ENCODE peak calls at places on chromosome 21, in nine cellular contexts. H is fibroblast of pulmonary artery, F is breast epithelium, O is A549, E is fibroblast of lung, M is cardiac fibroblast, W is astrocyte of the spinal cord, C is tibial nerve, P is stomach. Z is an unnamed sample.

GRCh38 chr21:28518620-28519019 is 474.1 kb downstream of the LTN1 start:
- DNase-seq in H (peak), F (no peak), O (no peak), E (no peak), M (peak), W (peak), C (no peak), P (no peak), Z (peak)

GRCh38 chr21:29849735-29850176 is 90.0 kb downstream of the GRIK1 start:
- DNase-seq in H (peak), F (peak), O (peak), E (peak), M (peak), W (peak), C (peak), P (peak), Z (peak)

GRCh38 chr21:46154155-46154954 is 1.0 kb downstream of the FTCD start:
- DNase-seq in H (no peak), F (no peak), O (no peak), E (no peak), M (no peak), W (no peak), C (no peak), P (peak), Z (no peak)

GRCh38 chr21:33873116-33873515 is 42.5 kb downstream of the ATP5PO start:
- DNase-seq in H (no peak), F (no peak), O (no peak), E (no peak), M (no peak), W (no peak), C (no peak), P (no peak), Z (no peak)

GRCh38 chr21:14736162-14736561 is 190.0 kb upstream of the SAMSN1 start:
- DNase-seq in H (no peak), F (no peak), O (no peak), E (no peak), M (no peak), W (no peak), C (no peak), P (no peak), Z (no peak)

GRCh38 chr21:32448803-32449594 is 36.5 kb downstream of the EVA1C start:
- DNase-seq in H (peak), F (no peak), O (no peak), E (peak), M (no peak), W (peak), C (no peak), P (no peak), Z (no peak)

GRCh38 chr21:31903896-31904295 is 31.1 kb downstream of the HUNK start:
- DNase-seq in H (no peak), F (no peak), O (no peak), E (no peak), M (no peak), W (no peak), C (no peak), P (no peak), Z (no peak)

GRCh38 chr21:43343095-43343991 is 83.6 kb downstream of the SIK1 start:
- DNase-seq in H (no peak), F (no peak), O (peak), E (no peak), M (no peak), W (no peak), C (no peak), P (peak), Z (no peak)

GRCh38 chr21:16570856-16571255 is 841.1 kb downstream of the USP25 start:
- DNase-seq in H (no peak), F (no peak), O (no peak), E (no peak), M (no peak), W (peak), C (no peak), P (no peak), Z (no peak)

GRCh38 chr21:35363458-35363857 is 314.4 kb upstream of the RUNX1 start:
- DNase-seq in H (no peak), F (no peak), O (no peak), E (no peak), M (no peak), W (no peak), C (no peak), P (no peak), Z (no peak)
- TF ChIP-seq CTCF in H (no peak), F (no peak), O (no peak), E (no peak), M (no peak), W (no peak), C (no peak), P (no peak), Z (no peak)

GRCh38 chr21:38383411-38384245 is 114.6 kb downstream of the ERG start:
- DNase-seq in H (no peak), F (no peak), O (no peak), E (no peak), M (no peak), W (no peak), C (no peak), P (no peak), Z (no peak)

GRCh38 chr21:38377165-38378093 is 120.6 kb downstream of the KCNJ15 start:
- DNase-seq in H (no peak), F (no peak), O (no peak), E (no peak), M (no peak), W (no peak), C (no peak), P (no peak), Z (no peak)

GRCh38 chr21:38384246-38384576 is 114.1 kb downstream of the ERG start:
- DNase-seq in H (no peak), F (no peak), O (no peak), E (no peak), M (no peak), W (no peak), C (no peak), P (no peak), Z (no peak)

GRCh38 chr21:38379171-38379570 is 119.1 kb downstream of the ERG start:
- DNase-seq in H (no peak), F (no peak), O (no peak), E (no peak), M (peak), W (no peak), C (no peak), P (no peak), Z (no peak)

DNA sequence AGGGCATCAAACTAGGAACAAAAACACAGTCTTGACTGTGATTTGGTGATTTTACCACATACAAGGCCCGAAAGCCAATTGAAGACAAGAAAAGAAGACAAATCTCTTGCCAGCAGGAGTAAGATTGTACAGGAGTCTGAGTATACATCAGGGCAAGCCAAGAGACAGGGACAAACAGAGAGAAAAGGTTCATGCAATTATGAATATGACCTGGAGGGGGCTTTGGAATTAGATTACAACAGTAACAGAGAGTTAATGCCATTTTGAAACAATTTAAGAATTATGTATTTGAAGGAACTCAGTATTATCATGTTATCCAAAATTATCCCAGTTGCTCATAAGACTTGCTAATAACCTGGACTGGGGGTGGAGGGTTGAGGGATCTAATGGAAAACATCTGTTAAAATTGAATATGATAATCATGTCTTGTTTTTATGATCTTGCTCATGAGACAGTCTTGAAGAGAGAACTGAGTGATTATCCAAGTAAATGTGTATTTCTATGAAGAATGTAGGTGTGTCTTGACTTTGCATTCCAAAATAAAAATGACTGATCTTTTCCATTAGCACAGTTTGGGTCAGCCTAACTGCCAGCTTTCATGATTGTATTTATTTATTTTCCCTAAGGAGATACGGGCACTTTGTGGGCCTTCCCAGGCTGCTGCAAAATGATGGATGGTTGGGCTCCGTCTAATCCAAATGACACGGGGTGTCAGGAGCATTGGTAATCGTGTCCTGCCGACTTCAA is 117.7 kb downstream of the ERG start:
- DNase-seq in H (peak), F (no peak), O (peak), E (peak), M (peak), W (peak), C (no peak), P (no peak), Z (peak)
- H3K4me3 ChIP-seq in H (no peak), F (no peak), O (no peak), E (no peak), M (no peak), W (no peak), C (no peak), P (no peak), Z (no peak)

GRCh38 chr21:44907225-44907965 is 13.3 kb downstream of the ITGB2 start:
- DNase-seq in H (no peak), F (no peak), O (no peak), E (no peak), M (no peak), W (no peak), C (no peak), P (no peak), Z (no peak)
- TF ChIP-seq CTCF in H (no peak), F (no peak), O (no peak), E (no peak), M (peak), W (no peak), C (no peak), P (no peak), Z (no peak)

GRCh38 chr21:39788383-39788782 is 43.4 kb downstream of the IGSF5 start:
- DNase-seq in H (peak), F (peak), O (peak), E (peak), M (peak), W (peak), C (peak), P (peak), Z (peak)
- H3K4me3 ChIP-seq in H (no peak), F (no peak), O (no peak), E (no peak), M (no peak), W (no peak), C (no peak), P (no peak), Z (peak)

GRCh38 chr21:41847066-41847804 is 31.9 kb downstream of the PRDM15 start:
- DNase-seq in H (no peak), F (no peak), O (no peak), E (peak), M (no peak), W (peak), C (no peak), P (no peak), Z (peak)
- TF ChIP-seq CTCF in H (no peak), F (no peak), O (no peak), E (no peak), M (no peak), W (no peak), C (no peak), P (no peak), Z (peak)

DNA sequence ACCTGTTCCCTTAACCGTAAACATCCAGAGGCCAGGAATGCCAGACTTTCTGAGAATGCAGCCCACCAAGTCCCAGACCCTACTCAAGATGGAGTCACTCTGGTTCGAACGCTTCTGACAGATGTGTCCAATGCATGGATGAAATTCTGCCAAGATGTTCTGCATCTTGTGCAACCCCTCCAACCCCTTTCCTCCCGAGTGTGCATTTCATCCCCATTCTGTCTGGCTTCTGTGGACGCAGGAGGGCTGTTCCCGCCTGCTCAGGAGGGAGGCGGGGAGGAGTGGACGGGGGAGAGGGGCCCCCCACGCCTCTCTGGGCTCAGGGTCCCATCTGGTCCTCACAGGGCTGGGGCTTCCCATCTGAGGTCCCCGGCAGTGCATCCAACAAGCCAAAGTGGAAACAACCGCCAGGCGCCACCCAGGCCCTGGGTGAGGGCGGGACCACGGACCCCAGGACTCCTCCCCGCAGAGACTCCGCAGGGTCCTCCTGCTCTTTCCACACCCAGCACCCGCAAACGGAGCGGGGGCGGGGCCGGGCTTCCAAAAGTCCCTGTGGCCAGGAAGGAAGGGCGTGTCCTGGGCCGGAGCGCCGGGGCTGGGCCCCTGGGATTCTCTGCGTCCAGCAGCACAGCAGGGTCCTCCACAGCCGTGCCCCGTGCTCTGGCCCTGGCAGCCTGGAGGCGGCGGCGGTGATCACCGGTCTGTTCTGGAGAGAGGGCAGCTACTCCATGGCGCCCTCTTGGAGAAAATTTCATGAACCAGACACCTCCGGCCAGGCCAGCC is 27.7 kb upstream of the SUMO3 start:
- DNase-seq in H (peak), F (peak), O (peak), E (peak), M (peak), W (peak), C (peak), P (peak), Z (peak)
- H3K4me3 ChIP-seq in H (peak), F (peak), O (peak), E (peak), M (peak), W (peak), C (peak), P (peak), Z (peak)

Z was measured in foreskin fibroblast.